ENCODE peak calls at places on chromosome 11, in six cellular contexts. W is CD4-positive, alpha-beta T cell; F is esophagus squamous epithelium; D is effector memory CD4-positive, alpha-beta T cell; J is GM23248; T is cardiac muscle cell. X is an unnamed sample.

GRCh38 chr11:43920598-43921419 is 21.6 kb upstream of the C11orf96 start:
- DNase-seq in J (peak; percentile 100), T (no peak), D (no peak), W (no peak), F (no peak), X (no peak)

GRCh38 chr11:116510886-116511650 is 261.7 kb downstream of the BUD13 start:
- DNase-seq in D (no peak), F (no peak), W (no peak), T (no peak), J (no peak), X (no peak)

GRCh38 chr11:116500002-116500832 is 272.6 kb downstream of the BUD13 start:
- DNase-seq in J (no peak), T (no peak), W (no peak), D (no peak), F (no peak), X (no peak)

GRCh38 chr11:12693485-12694181 is 19.4 kb downstream of the TEAD1 start:
- DNase-seq in D (no peak), F (no peak), J (peak; percentile 96), T (no peak), W (no peak), X (no peak)

GRCh38 chr11:2580444-2581050 is 119.2 kb downstream of the KCNQ1OT1 start:
- DNase-seq in T (no peak), F (no peak), J (no peak), D (no peak), W (no peak), X (no peak)

GRCh38 chr11:120959189-120959588 is 64.7 kb upstream of the TBCEL start:
- DNase-seq in D (no peak), J (peak; percentile 31), T (no peak), W (no peak), F (no peak), X (no peak)

GRCh38 chr11:88157401-88157800 is 17.8 kb downstream of the RAB38 start:
- DNase-seq in F (no peak), J (no peak), T (no peak), W (no peak), D (no peak), X (no peak)

GRCh38 chr11:16936643-16937042 is 77.6 kb downstream of the PLEKHA7 start:
- DNase-seq in T (peak; percentile 86), D (no peak), J (no peak), W (no peak), F (no peak), X (no peak)

GRCh38 chr11:27913650-27914049 is 194.3 kb downstream of the KIF18A start:
- DNase-seq in D (no peak), F (no peak), J (peak; percentile 67), T (no peak), W (no peak), X (no peak)

GRCh38 chr11:8325905-8326304 is 62.2 kb upstream of the LMO1 start:
- DNase-seq in W (no peak), F (no peak), J (no peak), D (no peak), T (no peak), X (no peak)

GRCh38 chr11:125949271-125950177 is 3.7 kb downstream of the VSIG10L2 start:
- DNase-seq in W (no peak), D (no peak), F (no peak), J (no peak), T (no peak), X (no peak)

GRCh38 chr11:32013603-32014002 is 77.3 kb upstream of the RCN1 start:
- DNase-seq in W (no peak), T (no peak), D (no peak), J (no peak), F (no peak), X (no peak)

GRCh38 chr11:105100976-105101630 is 38.5 kb downstream of the CARD18 start:
- DNase-seq in F (no peak), T (no peak), J (no peak), D (no peak), W (no peak), X (no peak)

GRCh38 chr11:2287102-2287501 is 14.6 kb downstream of the C11orf21 start:
- DNase-seq in J (no peak), T (no peak), D (no peak), W (no peak), F (no peak), X (no peak)

GRCh38 chr11:67119577-67120391 is 721 bp downstream of the KDM2A start:
- DNase-seq in J (peak; percentile 63), D (no peak), T (peak; percentile 46), F (no peak), W (peak; percentile 15), X (no peak)

GRCh38 chr11:32323814-32324130 is 111.6 kb downstream of the WT1 start:
- DNase-seq in W (no peak), T (no peak), F (no peak), D (no peak), J (no peak), X (no peak)

GRCh38 chr11:75490221-75491181 is 35.2 kb downstream of the GDPD5 start:
- DNase-seq in J (peak; percentile 14), D (no peak), F (no peak), T (no peak), W (no peak), X (no peak)

GRCh38 chr11:74669311-74670160 is 61.7 kb downstream of the CHRDL2 start:
- DNase-seq in F (no peak), J (no peak), D (no peak), W (no peak), T (no peak), X (no peak)

GRCh38 chr11:111766834-111767142 is 599 bp upstream of the PPP2R1B start:
- DNase-seq in T (no peak), W (no peak), J (no peak), D (no peak), F (no peak), X (no peak)

GRCh38 chr11:95877288-95877687 is 46.6 kb downstream of the MTMR2 start:
- DNase-seq in D (no peak), W (no peak), T (no peak), J (peak; percentile 96), F (no peak), X (no peak)

GRCh38 chr11:70108250-70108649 is 30.1 kb downstream of the ANO1 start:
- DNase-seq in T (no peak), J (peak; percentile 76), F (no peak), D (no peak), W (no peak), X (no peak)

GRCh38 chr11:27290261-27290660 is 72.8 kb downstream of the CCDC34 start:
- DNase-seq in D (no peak), T (no peak), W (no peak), F (no peak), J (peak; percentile 52), X (no peak)

GRCh38 chr11:126062679-126063509 is at the start of gene CDON:
- DNase-seq in T (peak; percentile 97), W (peak; percentile 89), D (peak; percentile 83), F (peak; percentile 31), J (peak; percentile 98), X (peak; percentile 89)

GRCh38 chr11:12291313-12291712 is 86.1 kb upstream of the PARVA start:
- DNase-seq in T (no peak), F (no peak), J (no peak), W (no peak), D (no peak), X (no peak)

GRCh38 chr11:126765196-126765595 is 235.4 kb downstream of the KIRREL3 start:
- DNase-seq in F (no peak), D (no peak), W (no peak), J (no peak), T (no peak), X (no peak)

GRCh38 chr11:96265236-96265737 is 77.7 kb downstream of the MAML2 start:
- DNase-seq in J (no peak), W (no peak), T (no peak), F (no peak), D (no peak), X (no peak)

GRCh38 chr11:104090767-104091166 is 54.3 kb downstream of the DDI1 start:
- DNase-seq in J (no peak), T (no peak), D (no peak), W (no peak), F (no peak), X (no peak)

GRCh38 chr11:2578006-2578933 is 121.5 kb downstream of the KCNQ1OT1 start:
- DNase-seq in J (no peak), F (no peak), D (no peak), W (no peak), T (peak; percentile 44), X (no peak)

DNA sequence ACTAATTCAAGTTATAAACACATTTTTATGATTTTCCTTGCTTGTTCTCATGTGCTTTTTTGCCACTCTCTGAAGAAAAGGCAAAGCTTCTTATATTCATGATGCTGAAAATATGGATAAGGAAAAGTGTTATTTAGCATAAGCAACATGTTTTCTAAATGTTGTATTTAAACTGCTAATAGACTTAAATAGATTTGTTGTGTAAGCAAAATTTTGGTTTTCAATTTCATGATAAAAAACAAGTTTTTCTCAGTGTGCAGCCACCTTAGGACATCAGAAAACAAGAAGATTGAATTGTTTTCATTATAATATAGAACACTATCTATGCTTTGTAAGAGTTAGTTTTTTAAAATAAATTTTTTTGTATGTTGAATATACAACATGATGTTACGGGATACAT is 2.3 kb downstream of the OR4A16 start:
- DNase-seq in W (no peak), F (no peak), D (no peak), T (no peak), J (no peak), X (no peak)
- H3K9me3 ChIP-seq in W (peaks cover 17% of the 10 kb centered on the region), F (no peaks in the 10 kb centered on the region), D (no peaks in the 10 kb centered on the region), T (no peaks in the 10 kb centered on the region), J (no peaks in the 10 kb centered on the region), X (no peaks in the 10 kb centered on the region)

GRCh38 chr11:10855295-10855694 is 2.6 kb downstream of the ZBED5 start:
- DNase-seq in D (no peak), F (no peak), T (no peak), J (no peak), W (no peak), X (no peak)
- H3K27ac ChIP-seq in D (no peak overlapping the region), F (no peak overlapping the region), T (no peak overlapping the region), J (no peak overlapping the region), W (no peak overlapping the region), X (no peak overlapping the region)

GRCh38 chr11:60792521-60792920 is 7.4 kb downstream of the MS4A10 start:
- DNase-seq in D (no peak), W (no peak), T (no peak), F (no peak), J (no peak), X (no peak)

GRCh38 chr11:60788401-60789110 is 3.4 kb downstream of the MS4A10 start:
- DNase-seq in W (no peak), F (no peak), T (no peak), D (no peak), J (no peak), X (no peak)

GRCh38 chr11:60790726-60791125 is 5.6 kb downstream of the MS4A10 start:
- DNase-seq in D (no peak), T (no peak), W (no peak), F (no peak), J (no peak), X (no peak)

GRCh38 chr11:60795291-60795690 is 10.2 kb downstream of the MS4A10 start:
- DNase-seq in D (no peak), J (no peak), F (no peak), W (no peak), T (no peak), X (no peak)

GRCh38 chr11:60791534-60791933 is 6.4 kb downstream of the MS4A10 start:
- DNase-seq in D (no peak), T (no peak), W (no peak), F (no peak), J (no peak), X (no peak)
- H3K9me3 ChIP-seq in D (no peaks in the 10 kb centered on the region), T (no peaks in the 10 kb centered on the region), W (no peaks in the 10 kb centered on the region), F (no peaks in the 10 kb centered on the region), J (no peaks in the 10 kb centered on the region), X (no peaks in the 10 kb centered on the region)

GRCh38 chr11:128039140-128040021 is 548.0 kb downstream of the ETS1 start:
- DNase-seq in T (no peak), D (peak; percentile 64), J (peak; percentile 98), W (peak; percentile 72), F (no peak), X (peak; percentile 83)
- H3K27ac ChIP-seq in T (no peak overlapping the region), D (peak overlapping the region; percentile 36), J (peak overlapping the region; percentile 70), W (peak overlapping the region; percentile 29), F (no peak overlapping the region), X (peak overlapping the region; percentile 55)